ENCODE peak calls at places on chromosomes 12 and 14, in five cellular contexts. X is IMR-90, I is HepG2, T is GM12878, R is SK-N-SH. P is an unnamed sample.

GRCh38 chr12:18720690-18721089 is 17.1 kb downstream of the PLCZ1 start:
- DNase-seq in X (no peak), I (no peak), T (no peak), R (no peak), P (no peak)

GRCh38 chr12:116598341-116599284 is 39.4 kb downstream of the MAP1LC3B2 start:
- DNase-seq in X (no peak), I (no peak), T (no peak), R (no peak), P (peak; percentile 73)

GRCh38 chr12:3533703-3534386 is 42.8 kb downstream of the PRMT8 start:
- DNase-seq in X (no peak), I (no peak), T (no peak), R (peak; percentile 59), P (no peak)

GRCh38 chr12:20629414-20630156 is 65.5 kb upstream of the SLCO1C1 start:
- DNase-seq in X (peak; percentile 21), I (peak; percentile 84), T (no peak), R (no peak), P (no peak)

GRCh38 chr12:6784292-6784691 is 5.0 kb upstream of the CD4 start:
- DNase-seq in X (no peak), I (no peak), T (no peak), R (no peak), P (no peak)

GRCh38 chr14:103001651-103002396 is 55.5 kb downstream of the CDC42BPB start:
- DNase-seq in X (no peak), I (no peak), T (peak; percentile 8), R (no peak), P (no peak)

GRCh38 chr14:35369701-35370191 is 34.8 kb downstream of the NFKBIA start:
- DNase-seq in X (no peak), I (no peak), T (no peak), R (no peak), P (no peak)

GRCh38 chr12:69898236-69898635 is 73.2 kb downstream of the MYRFL start:
- DNase-seq in X (peak; percentile 46), I (no peak), T (no peak), R (no peak), P (no peak)

GRCh38 chr14:71749613-71750238 is 182.5 kb upstream of the RGS6 start:
- DNase-seq in X (no peak), I (no peak), T (no peak), R (no peak), P (no peak)

GRCh38 chr12:85157023-85157626 is 121.0 kb downstream of the LRRIQ1 start:
- DNase-seq in X (no peak), I (no peak), T (no peak), R (no peak), P (no peak)

GRCh38 chr12:21828779-21829178 is 54.3 kb upstream of the KCNJ8 start:
- DNase-seq in X (peak; percentile 62), I (no peak), T (no peak), R (no peak), P (no peak)

GRCh38 chr14:72646861-72647528 is 246.9 kb downstream of the DPF3 start:
- DNase-seq in X (peak; percentile 88), I (no peak), T (no peak), R (no peak), P (no peak)

GRCh38 chr12:132490481-132491348 is 764 bp downstream of the FBRSL1 start:
- DNase-seq in X (peak; percentile 20), I (no peak), T (no peak), R (peak; percentile 66), P (peak; percentile 48)

GRCh38 chr14:58755026-58755929 is 117.5 kb downstream of the DACT1 start:
- DNase-seq in X (no peak), I (no peak), T (no peak), R (no peak), P (no peak)

DNA sequence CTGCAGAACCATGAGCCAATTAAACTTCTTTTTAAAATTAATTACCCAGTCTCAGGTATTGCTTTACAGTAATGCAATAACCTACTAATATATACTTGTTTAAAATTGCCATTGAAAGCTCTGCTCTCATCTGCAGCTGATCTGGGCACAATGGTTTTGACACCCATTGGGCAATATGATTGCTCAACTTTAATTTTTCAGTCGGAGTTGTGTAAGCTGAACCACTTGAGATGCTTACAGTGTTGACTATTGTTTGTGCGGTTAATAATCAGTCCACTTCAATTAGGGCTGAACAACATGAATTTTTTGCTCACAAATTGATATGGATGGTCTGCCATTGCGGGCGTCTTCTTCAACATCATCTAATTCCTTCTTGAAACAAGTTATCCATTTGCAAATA is 18.0 kb upstream of the OR4K5 start:
- DNase-seq in X (no peak), I (no peak), T (no peak), R (no peak), P (no peak)
- H3K9me3 ChIP-seq in X (peaks cover 29% of the 10 kb centered on the region), I (peaks cover 18% of the 10 kb centered on the region), T (no peaks in the 10 kb centered on the region), R (no peaks in the 10 kb centered on the region), P (no peaks in the 10 kb centered on the region)

GRCh38 chr12:68530965-68531364 is 79.7 kb upstream of the RAP1B start:
- DNase-seq in X (peak; percentile 77), I (no peak), T (no peak), R (no peak), P (no peak)
- TF ChIP-seq MXI1 in X (no peak), I (no peak), T (no peak), R (no peak), P (no peak)

GRCh38 chr12:48643011-48643410 is 39.0 kb downstream of the KANSL2 start:
- DNase-seq in X (no peak), I (no peak), T (no peak), R (no peak), P (no peak)
- H3K9me3 ChIP-seq in X (no peaks in the 10 kb centered on the region), I (no peaks in the 10 kb centered on the region), T (no peaks in the 10 kb centered on the region), R (no peaks in the 10 kb centered on the region), P (peaks cover 2% of the 10 kb centered on the region)

DNA sequence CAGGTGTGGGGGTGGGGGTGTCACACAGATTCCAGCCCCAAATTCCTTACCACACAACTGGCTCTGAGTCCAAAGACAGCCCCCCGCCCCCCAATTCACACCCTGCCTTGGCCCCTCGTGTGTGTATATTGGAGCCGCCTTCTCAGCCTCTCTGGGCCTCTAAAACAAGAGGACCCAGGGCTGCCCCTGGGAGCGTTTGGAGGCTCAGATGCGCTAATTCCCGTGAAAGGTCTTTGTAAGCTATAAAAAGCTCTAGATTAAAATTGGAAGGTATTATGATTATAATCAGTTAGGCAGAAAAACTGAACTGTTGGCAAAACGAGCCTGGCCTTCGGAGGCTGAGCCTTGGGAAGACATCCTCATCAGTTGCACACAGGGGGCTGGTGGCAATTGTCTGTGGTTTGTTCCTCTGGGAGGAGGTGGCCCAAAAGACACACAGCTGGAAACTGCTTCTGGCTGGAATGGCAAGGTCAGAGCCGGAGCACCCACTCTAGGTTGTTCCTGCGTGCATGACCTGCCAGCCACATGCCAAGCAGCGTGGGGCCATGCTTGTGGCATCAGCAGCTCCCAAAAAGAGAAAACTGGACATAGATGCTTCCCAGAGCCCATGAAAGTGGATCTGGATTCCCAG is 118.5 kb downstream of the PHETA1 start:
- DNase-seq in X (no peak), I (no peak), T (no peak), R (peak; percentile 37), P (no peak)
- TF ChIP-seq MXI1 in X (no peak), I (no peak), T (no peak), R (no peak), P (no peak)

GRCh38 chr14:104125011-104125410 is 13.4 kb upstream of the KIF26A start:
- DNase-seq in X (no peak), I (no peak), T (no peak), R (no peak), P (no peak)
- H3K9me3 ChIP-seq in X (peaks cover 2% of the 10 kb centered on the region), I (peaks cover 11% of the 10 kb centered on the region), T (no peaks in the 10 kb centered on the region), R (peaks cover 16% of the 10 kb centered on the region), P (no peaks in the 10 kb centered on the region)

DNA sequence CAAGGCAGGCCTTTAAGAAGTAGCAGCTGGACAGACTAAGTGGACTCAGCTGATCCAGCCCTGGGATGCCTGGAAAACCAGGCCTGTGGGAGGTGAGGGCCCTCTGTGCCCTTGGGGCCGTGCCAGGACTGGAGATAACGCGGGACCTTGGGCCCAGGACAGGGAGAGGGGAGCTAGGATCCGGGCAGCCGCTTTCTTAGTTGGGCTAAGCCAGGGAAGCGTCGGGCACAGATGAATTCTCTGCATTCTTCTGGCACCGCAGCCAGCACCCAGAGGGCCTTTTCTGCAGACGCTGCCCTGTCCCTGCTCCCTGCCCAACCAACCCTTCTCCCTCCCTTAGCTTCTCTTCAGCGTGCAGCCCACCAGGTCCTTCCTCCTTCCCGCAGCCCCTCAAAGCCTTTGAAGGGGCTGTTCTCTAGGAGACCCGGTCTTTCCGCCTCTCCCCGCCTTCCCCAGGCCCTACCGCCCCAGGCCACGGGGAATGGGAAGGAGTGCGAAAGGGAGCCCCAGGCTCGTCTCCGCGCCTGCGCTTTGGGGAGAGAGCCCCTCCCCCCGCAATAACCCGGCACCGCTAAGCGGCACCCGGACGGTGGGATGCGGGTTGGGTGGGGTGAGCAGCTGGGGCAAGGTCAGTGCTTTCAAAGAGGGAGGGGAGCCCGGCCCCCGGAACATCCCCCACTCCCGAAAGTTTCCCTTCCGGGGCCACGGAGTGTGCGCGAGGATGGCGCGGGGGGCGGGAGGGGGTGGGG is 688 bp downstream of the NCKAP5L start:
- DNase-seq in X (peak; percentile 46), I (peak; percentile 71), T (no peak), R (peak; percentile 85), P (peak; percentile 90)
- TF ChIP-seq MXI1 in X (no peak), I (no peak), T (no peak), R (no peak), P (no peak)

DNA sequence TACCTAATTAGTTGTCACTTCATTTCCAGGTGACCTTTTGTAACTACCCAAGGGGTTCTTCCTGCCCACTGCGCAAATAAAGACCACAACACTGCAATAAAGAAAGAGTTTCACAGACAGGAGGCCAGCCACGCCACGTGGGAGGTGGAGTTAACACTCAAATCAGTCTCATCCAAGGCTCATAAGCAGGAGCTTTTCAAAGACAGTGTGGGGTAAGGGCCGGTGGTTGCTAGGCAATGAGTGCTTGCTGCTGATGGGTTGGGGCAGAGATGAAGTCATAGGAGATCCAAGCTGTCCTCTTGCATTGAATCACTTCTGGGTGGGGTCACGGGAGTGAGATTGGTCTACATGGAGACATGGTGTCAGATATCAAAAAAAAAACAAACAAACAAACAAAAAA is 241.1 kb upstream of the TMEM132C start:
- DNase-seq in X (no peak), I (no peak), T (no peak), R (no peak), P (no peak)
- H3K9me3 ChIP-seq in X (peaks cover 20% of the 10 kb centered on the region), I (no peaks in the 10 kb centered on the region), T (no peaks in the 10 kb centered on the region), R (no peaks in the 10 kb centered on the region), P (no peaks in the 10 kb centered on the region)

GRCh38 chr14:97846156-97846555 is 1049.0 kb downstream of the VRK1 start:
- DNase-seq in X (no peak), I (no peak), T (no peak), R (no peak), P (no peak)
- TF ChIP-seq MXI1 in X (no peak), I (no peak), T (no peak), R (no peak), P (no peak)